ENCODE peak calls at places on chromosomes 6 and 20, in nine cellular contexts. J, M, W, H, R, F, E, O and S are unnamed samples. For H3K4me1, the result is how much of the 10 kb centered on the place peaks cover.

GRCh38 chr20:49582413-49583334 is 14.7 kb upstream of the PTGIS start:
- DNase-seq in J (no peak), M (no peak), W (no peak), H (no peak), R (no peak), F (no peak), E (no peak), O (no peak), S (no peak)

GRCh38 chr6:87391334-87391733 is 16.4 kb upstream of the CFAP206 start:
- DNase-seq in J (peak), M (peak), W (no peak), H (peak), R (no peak), F (no peak), E (no peak), O (peak), S (peak)

GRCh38 chr20:38210741-38211140 is 45.7 kb upstream of the TGM2 start:
- DNase-seq in J (peak), M (no peak), W (no peak), H (no peak), R (no peak), F (no peak), E (no peak), O (no peak), S (no peak)

GRCh38 chr6:164039954-164040375 is 625.4 kb downstream of the QKI start:
- DNase-seq in J (no peak), M (no peak), W (peak), H (no peak), R (peak), F (peak), E (peak), O (no peak), S (peak)

GRCh38 chr6:125102901-125103300 is 50.7 kb upstream of the TPD52L1 start:
- DNase-seq in J (peak), M (peak), W (no peak), H (peak), R (no peak), F (no peak), E (no peak), O (no peak), S (no peak)

GRCh38 chr6:148947621-148948444 is 201.0 kb downstream of the UST start:
- DNase-seq in J (peak), M (peak), W (peak), H (peak), R (peak), F (peak), E (peak), O (peak), S (peak)

GRCh38 chr6:11232968-11233626 is 629 bp upstream of the NEDD9 start:
- DNase-seq in J (peak), M (peak), W (no peak), H (no peak), R (no peak), F (no peak), E (no peak), O (peak), S (no peak)

GRCh38 chr6:152669894-152670293 is 27.8 kb upstream of the MYCT1 start:
- DNase-seq in J (peak), M (peak), W (no peak), H (peak), R (no peak), F (no peak), E (no peak), O (peak), S (no peak)

GRCh38 chr6:158772851-158773371 is 46.3 kb downstream of the EZR start:
- DNase-seq in J (no peak), M (no peak), W (no peak), H (peak), R (no peak), F (no peak), E (no peak), O (no peak), S (no peak)

GRCh38 chr6:14017626-14018475 is 93.1 kb downstream of the RNF182 start:
- DNase-seq in J (no peak), M (no peak), W (no peak), H (peak), R (no peak), F (no peak), E (no peak), O (peak), S (no peak)

GRCh38 chr6:137827977-137828815 is 38.9 kb upstream of the TNFAIP3 start:
- DNase-seq in J (no peak), M (no peak), W (peak), H (no peak), R (no peak), F (no peak), E (no peak), O (no peak), S (no peak)

GRCh38 chr6:80967618-80968017 is 784.9 kb downstream of the TENT5A start:
- DNase-seq in J (no peak), M (no peak), W (no peak), H (peak), R (no peak), F (no peak), E (no peak), O (no peak), S (no peak)

GRCh38 chr6:152002306-152002705 is 194.8 kb downstream of the ESR1 start:
- DNase-seq in J (no peak), M (peak), W (no peak), H (no peak), R (no peak), F (no peak), E (no peak), O (no peak), S (no peak)

GRCh38 chr20:634526-634925 is 18.5 kb downstream of the SRXN1 start:
- DNase-seq in J (no peak), M (no peak), W (no peak), H (no peak), R (no peak), F (no peak), E (no peak), O (no peak), S (no peak)

GRCh38 chr20:32040142-32040953 is 11.7 kb upstream of the HCK start:
- DNase-seq in J (no peak), M (peak), W (no peak), H (no peak), R (peak), F (no peak), E (peak), O (no peak), S (no peak)

GRCh38 chr6:98976674-98977365 is 29.1 kb upstream of the FBXL4 start:
- DNase-seq in J (no peak), M (no peak), W (no peak), H (no peak), R (no peak), F (no peak), E (no peak), O (no peak), S (no peak)

GRCh38 chr6:41966961-41967311 is 25.3 kb upstream of the CCND3 start:
- DNase-seq in J (peak), M (no peak), W (no peak), H (peak), R (no peak), F (no peak), E (no peak), O (peak), S (peak)

GRCh38 chr6:144314003-144314485 is 28.9 kb downstream of the UTRN start:
- DNase-seq in J (peak), M (no peak), W (no peak), H (peak), R (peak), F (no peak), E (peak), O (no peak), S (peak)

GRCh38 chr20:17863577-17864292 is 104.9 kb downstream of the SNX5 start:
- DNase-seq in J (peak), M (no peak), W (no peak), H (no peak), R (peak), F (no peak), E (peak), O (no peak), S (peak)

GRCh38 chr6:22570185-22570551 is 802 bp downstream of the HDGFL1 start:
- DNase-seq in J (no peak), M (no peak), W (no peak), H (no peak), R (no peak), F (no peak), E (no peak), O (peak), S (no peak)

GRCh38 chr20:51492167-51493092 is 50.1 kb downstream of the NFATC2 start:
- DNase-seq in J (no peak), M (peak), W (no peak), H (no peak), R (peak), F (no peak), E (peak), O (peak), S (peak)

GRCh38 chr6:108168980-108169800 is 3.4 kb downstream of the NR2E1 start:
- DNase-seq in J (no peak), M (no peak), W (no peak), H (no peak), R (no peak), F (no peak), E (no peak), O (peak), S (no peak)
- H3K4me1 ChIP-seq in J (under half), M (under half), W (half or more), H (under half), R (half or more), F (under half), E (half or more), O (half or more), S (under half)

DNA sequence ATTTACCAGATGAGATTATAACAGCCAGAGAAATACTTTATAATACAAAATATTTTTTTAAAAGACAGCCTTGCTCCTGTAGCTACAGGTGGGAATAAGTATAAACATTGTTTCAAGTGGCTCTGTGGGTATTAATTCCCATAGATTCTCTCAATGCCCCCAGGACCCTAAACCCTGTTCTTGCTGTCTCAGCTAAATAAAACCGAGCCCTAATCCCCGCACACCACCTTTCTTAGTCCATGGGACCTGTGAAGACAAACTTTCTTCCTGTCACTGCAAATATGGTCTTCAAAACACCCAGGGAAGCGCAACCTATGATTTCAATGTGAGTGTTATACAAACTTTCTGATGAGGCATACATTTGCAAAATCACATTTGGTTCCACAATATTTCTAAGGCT is 11.0 kb downstream of the SMLR1 start:
- DNase-seq in J (no peak), M (no peak), W (no peak), H (no peak), R (no peak), F (no peak), E (no peak), O (no peak), S (no peak)
- H3K4me1 ChIP-seq in J (under half), M (under half), W (under half), H (under half), R (under half), F (under half), E (under half), O (under half), S (under half)

DNA sequence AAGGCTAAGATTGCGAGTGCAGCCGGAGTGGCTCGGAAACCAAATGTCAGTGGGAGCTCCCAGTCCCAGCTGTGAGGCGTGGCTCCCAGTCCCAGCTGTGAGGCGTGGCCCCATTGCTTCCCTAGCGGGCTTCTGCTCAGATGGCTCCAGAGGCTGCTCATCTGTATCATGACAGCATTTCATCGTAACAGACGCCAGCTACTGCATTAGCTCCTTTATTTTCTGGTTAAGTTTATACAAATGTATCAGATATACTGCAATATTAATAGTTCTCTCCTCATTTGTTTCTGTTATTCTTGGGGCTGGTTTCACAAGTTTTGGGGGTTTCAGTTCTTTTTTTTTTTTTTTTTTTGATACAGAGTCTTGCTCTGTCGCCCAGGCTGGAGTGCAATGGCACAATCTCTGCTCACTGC is 34.7 kb upstream of the TBXT start:
- DNase-seq in J (no peak), M (no peak), W (no peak), H (no peak), R (peak), F (no peak), E (no peak), O (no peak), S (no peak)
- H3K4me1 ChIP-seq in J (under half), M (under half), W (under half), H (under half), R (under half), F (under half), E (under half), O (under half), S (under half)

GRCh38 chr6:34532230-34532629 is 23.9 kb downstream of the SPDEF start:
- DNase-seq in J (no peak), M (no peak), W (no peak), H (no peak), R (no peak), F (no peak), E (no peak), O (no peak), S (no peak)
- H3K4me1 ChIP-seq in J (under half), M (under half), W (under half), H (under half), R (under half), F (under half), E (under half), O (under half), S (under half)

DNA sequence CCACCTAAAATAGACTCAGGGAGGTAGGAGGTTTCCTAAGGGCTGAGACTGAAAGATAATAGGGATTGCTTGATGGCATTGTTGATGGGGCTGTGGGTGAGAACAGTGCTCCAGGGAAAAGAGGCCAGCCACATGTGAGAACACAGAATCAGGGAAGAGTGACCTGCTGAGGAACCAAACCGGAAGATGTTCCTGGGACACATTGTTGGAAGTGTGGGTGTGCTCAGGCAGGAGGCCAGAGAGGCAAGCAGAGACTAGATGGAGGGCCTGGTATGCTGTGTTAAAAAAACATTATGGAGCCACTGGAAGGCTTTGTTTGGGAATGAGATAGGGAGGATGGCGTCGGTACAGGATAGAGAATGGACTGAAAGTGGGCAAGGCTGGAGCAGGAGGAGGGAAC is 23.3 kb downstream of the RNF144B start:
- DNase-seq in J (no peak), M (no peak), W (no peak), H (no peak), R (no peak), F (no peak), E (no peak), O (no peak), S (no peak)
- H3K4me1 ChIP-seq in J (under half), M (under half), W (under half), H (under half), R (under half), F (under half), E (under half), O (under half), S (under half)